ENCODE peak calls at places on chromosomes 6 and 20, in ten cellular contexts. One of them, this sample, is unnamed.

GRCh38 chr6:154318711-154319110 is 37.9 kb downstream of the IPCEF1 start:
- DNase-seq in AG04450: no peak
- DNase-seq in left ventricle myocardium inferior: no peak
- DNase-seq in astrocyte of the spinal cord: no peak
- DNase-seq in astrocyte: no peak
- DNase-seq in lower lobe of right lung: no peak
- DNase-seq in epithelial cell of esophagus: no peak
- DNase-seq in fibroblast of the aortic adventitia: peak
- DNase-seq in transverse colon: no peak
- DNase-seq in HCT116: no peak
- DNase-seq in this sample: peak

GRCh38 chr20:44914924-44915323 is 5.1 kb downstream of the PABPC1L start:
- DNase-seq in AG04450: no peak
- DNase-seq in left ventricle myocardium inferior: no peak
- DNase-seq in astrocyte of the spinal cord: no peak
- DNase-seq in astrocyte: no peak
- DNase-seq in lower lobe of right lung: no peak
- DNase-seq in epithelial cell of esophagus: no peak
- DNase-seq in fibroblast of the aortic adventitia: no peak
- DNase-seq in transverse colon: no peak
- DNase-seq in HCT116: no peak
- DNase-seq in this sample: no peak

GRCh38 chr6:13135152-13135551 is 193.2 kb downstream of the TBC1D7 start:
- DNase-seq in AG04450: no peak
- DNase-seq in left ventricle myocardium inferior: no peak
- DNase-seq in astrocyte of the spinal cord: no peak
- DNase-seq in astrocyte: no peak
- DNase-seq in lower lobe of right lung: no peak
- DNase-seq in epithelial cell of esophagus: no peak
- DNase-seq in fibroblast of the aortic adventitia: no peak
- DNase-seq in transverse colon: no peak
- DNase-seq in HCT116: no peak
- DNase-seq in this sample: no peak

GRCh38 chr6:70411948-70412796 is 1.1 kb upstream of the FAM135A start:
- DNase-seq in AG04450: no peak
- DNase-seq in left ventricle myocardium inferior: no peak
- DNase-seq in astrocyte of the spinal cord: no peak
- DNase-seq in astrocyte: no peak
- DNase-seq in lower lobe of right lung: no peak
- DNase-seq in epithelial cell of esophagus: no peak
- DNase-seq in fibroblast of the aortic adventitia: no peak
- DNase-seq in transverse colon: peak
- DNase-seq in HCT116: no peak
- DNase-seq in this sample: no peak

GRCh38 chr20:58438970-58439808 is 50.2 kb downstream of the VAPB start:
- DNase-seq in AG04450: no peak
- DNase-seq in left ventricle myocardium inferior: no peak
- DNase-seq in astrocyte of the spinal cord: no peak
- DNase-seq in astrocyte: no peak
- DNase-seq in lower lobe of right lung: no peak
- DNase-seq in epithelial cell of esophagus: no peak
- DNase-seq in fibroblast of the aortic adventitia: no peak
- DNase-seq in transverse colon: no peak
- DNase-seq in HCT116: no peak
- DNase-seq in this sample: no peak

GRCh38 chr20:22810626-22811559 is 224.2 kb upstream of the SSTR4 start:
- DNase-seq in AG04450: no peak
- DNase-seq in left ventricle myocardium inferior: no peak
- DNase-seq in astrocyte of the spinal cord: no peak
- DNase-seq in astrocyte: no peak
- DNase-seq in lower lobe of right lung: no peak
- DNase-seq in epithelial cell of esophagus: no peak
- DNase-seq in fibroblast of the aortic adventitia: no peak
- DNase-seq in transverse colon: no peak
- DNase-seq in HCT116: no peak
- DNase-seq in this sample: no peak

GRCh38 chr6:116392158-116393032 is 21.6 kb downstream of the DSE start:
- DNase-seq in AG04450: no peak
- DNase-seq in left ventricle myocardium inferior: no peak
- DNase-seq in astrocyte of the spinal cord: peak
- DNase-seq in astrocyte: peak
- DNase-seq in lower lobe of right lung: no peak
- DNase-seq in epithelial cell of esophagus: peak
- DNase-seq in fibroblast of the aortic adventitia: peak
- DNase-seq in transverse colon: no peak
- DNase-seq in HCT116: no peak
- DNase-seq in this sample: no peak

GRCh38 chr6:128605961-128606360 is 85.6 kb upstream of the PTPRK start:
- DNase-seq in AG04450: no peak
- DNase-seq in left ventricle myocardium inferior: no peak
- DNase-seq in astrocyte of the spinal cord: no peak
- DNase-seq in astrocyte: peak
- DNase-seq in lower lobe of right lung: no peak
- DNase-seq in epithelial cell of esophagus: peak
- DNase-seq in fibroblast of the aortic adventitia: peak
- DNase-seq in transverse colon: no peak
- DNase-seq in HCT116: no peak
- DNase-seq in this sample: peak

GRCh38 chr6:36743032-36743431 is 45.4 kb downstream of the RAB44 start:
- DNase-seq in AG04450: no peak
- DNase-seq in left ventricle myocardium inferior: no peak
- DNase-seq in astrocyte of the spinal cord: no peak
- DNase-seq in astrocyte: no peak
- DNase-seq in lower lobe of right lung: no peak
- DNase-seq in epithelial cell of esophagus: no peak
- DNase-seq in fibroblast of the aortic adventitia: no peak
- DNase-seq in transverse colon: peak
- DNase-seq in HCT116: no peak
- DNase-seq in this sample: no peak

GRCh38 chr6:152462716-152463115 is 174.4 kb downstream of the SYNE1 start:
- DNase-seq in AG04450: no peak
- DNase-seq in left ventricle myocardium inferior: no peak
- DNase-seq in astrocyte of the spinal cord: peak
- DNase-seq in astrocyte: no peak
- DNase-seq in lower lobe of right lung: no peak
- DNase-seq in epithelial cell of esophagus: no peak
- DNase-seq in fibroblast of the aortic adventitia: no peak
- DNase-seq in transverse colon: no peak
- DNase-seq in HCT116: no peak
- DNase-seq in this sample: no peak

GRCh38 chr6:39221115-39221514 is 8.2 kb downstream of the KCNK5 start:
- DNase-seq in AG04450: no peak
- DNase-seq in left ventricle myocardium inferior: no peak
- DNase-seq in astrocyte of the spinal cord: no peak
- DNase-seq in astrocyte: no peak
- DNase-seq in lower lobe of right lung: no peak
- DNase-seq in epithelial cell of esophagus: no peak
- DNase-seq in fibroblast of the aortic adventitia: no peak
- DNase-seq in transverse colon: no peak
- DNase-seq in HCT116: no peak
- DNase-seq in this sample: no peak

GRCh38 chr6:143952386-143952785 is 55.7 kb downstream of the PLAGL1 start:
- DNase-seq in AG04450: no peak
- DNase-seq in left ventricle myocardium inferior: no peak
- DNase-seq in astrocyte of the spinal cord: no peak
- DNase-seq in astrocyte: no peak
- DNase-seq in lower lobe of right lung: no peak
- DNase-seq in epithelial cell of esophagus: no peak
- DNase-seq in fibroblast of the aortic adventitia: no peak
- DNase-seq in transverse colon: no peak
- DNase-seq in HCT116: no peak
- DNase-seq in this sample: no peak

GRCh38 chr6:45009547-45009946 is 318.6 kb upstream of the RUNX2 start:
- DNase-seq in AG04450: no peak
- DNase-seq in left ventricle myocardium inferior: no peak
- DNase-seq in astrocyte of the spinal cord: no peak
- DNase-seq in astrocyte: no peak
- DNase-seq in lower lobe of right lung: no peak
- DNase-seq in epithelial cell of esophagus: peak
- DNase-seq in fibroblast of the aortic adventitia: no peak
- DNase-seq in transverse colon: no peak
- DNase-seq in HCT116: no peak
- DNase-seq in this sample: no peak

GRCh38 chr6:104019075-104019474 is 840.6 kb downstream of the HACE1 start:
- DNase-seq in AG04450: no peak
- DNase-seq in left ventricle myocardium inferior: no peak
- DNase-seq in astrocyte of the spinal cord: no peak
- DNase-seq in astrocyte: no peak
- DNase-seq in lower lobe of right lung: no peak
- DNase-seq in epithelial cell of esophagus: no peak
- DNase-seq in fibroblast of the aortic adventitia: no peak
- DNase-seq in transverse colon: no peak
- DNase-seq in HCT116: no peak
- DNase-seq in this sample: no peak

DNA sequence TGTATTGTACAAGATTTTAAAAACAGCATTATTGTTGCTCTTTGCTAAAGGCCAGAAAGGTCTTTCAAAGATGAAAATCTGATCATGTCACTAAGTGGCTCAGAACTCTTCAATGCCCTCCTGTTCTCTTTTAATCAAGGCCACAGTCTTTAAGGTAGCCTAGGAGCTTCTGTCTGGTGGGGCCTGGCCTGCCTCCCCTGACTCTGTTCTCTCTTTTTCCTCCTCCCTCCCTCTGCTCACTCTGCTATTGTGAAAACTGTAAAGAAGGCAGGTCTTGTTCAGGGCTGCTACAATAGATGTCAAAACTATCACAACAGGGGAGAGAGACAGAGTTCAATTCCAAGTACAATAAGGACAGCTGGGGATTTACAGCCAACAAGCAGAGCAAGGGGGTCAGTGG is 101.8 kb downstream of the TMEM200A start:
- DNase-seq in AG04450: no peak
- DNase-seq in left ventricle myocardium inferior: no peak
- DNase-seq in astrocyte of the spinal cord: no peak
- DNase-seq in astrocyte: no peak
- DNase-seq in lower lobe of right lung: no peak
- DNase-seq in epithelial cell of esophagus: no peak
- DNase-seq in fibroblast of the aortic adventitia: no peak
- DNase-seq in transverse colon: no peak
- DNase-seq in HCT116: no peak
- DNase-seq in this sample: no peak
- H3K4me3 ChIP-seq in AG04450: no peak
- H3K4me3 ChIP-seq in left ventricle myocardium inferior: no peak
- H3K4me3 ChIP-seq in astrocyte of the spinal cord: no peak
- H3K4me3 ChIP-seq in astrocyte: no peak
- H3K4me3 ChIP-seq in lower lobe of right lung: no peak
- H3K4me3 ChIP-seq in epithelial cell of esophagus: no peak
- H3K4me3 ChIP-seq in fibroblast of the aortic adventitia: no peak
- H3K4me3 ChIP-seq in transverse colon: no peak
- H3K4me3 ChIP-seq in HCT116: no peak
- H3K4me3 ChIP-seq in this sample: no peak

DNA sequence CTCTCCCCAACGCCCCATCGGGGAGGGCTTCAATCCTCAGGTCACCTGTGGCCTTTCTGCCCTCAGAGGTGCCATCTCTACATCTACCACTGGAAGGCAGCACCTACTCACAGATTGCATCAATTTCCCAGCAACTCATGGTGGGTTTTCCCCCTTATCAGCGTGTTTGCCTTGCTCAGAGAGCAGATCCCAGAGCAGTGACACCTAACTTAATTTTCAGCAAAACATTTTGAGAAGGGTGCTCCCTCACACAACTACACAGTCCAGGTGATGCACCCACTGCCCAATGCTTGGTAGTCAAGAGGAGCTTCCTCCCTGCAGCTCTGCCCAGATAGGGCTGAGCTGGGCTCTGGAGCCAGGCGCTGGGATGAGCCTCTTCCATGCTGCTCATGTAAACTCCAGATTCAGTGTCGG is 48.2 kb downstream of the PLG start:
- DNase-seq in AG04450: no peak
- DNase-seq in left ventricle myocardium inferior: no peak
- DNase-seq in astrocyte of the spinal cord: no peak
- DNase-seq in astrocyte: no peak
- DNase-seq in lower lobe of right lung: no peak
- DNase-seq in epithelial cell of esophagus: peak
- DNase-seq in fibroblast of the aortic adventitia: no peak
- DNase-seq in transverse colon: no peak
- DNase-seq in HCT116: peak
- DNase-seq in this sample: no peak
- TF ChIP-seq CTCF in AG04450: no peak
- TF ChIP-seq CTCF in left ventricle myocardium inferior: peak
- TF ChIP-seq CTCF in astrocyte of the spinal cord: no peak
- TF ChIP-seq CTCF in astrocyte: no peak
- TF ChIP-seq CTCF in lower lobe of right lung: peak
- TF ChIP-seq CTCF in epithelial cell of esophagus: peak
- TF ChIP-seq CTCF in fibroblast of the aortic adventitia: peak
- TF ChIP-seq CTCF in transverse colon: no peak
- TF ChIP-seq CTCF in HCT116: peak
- TF ChIP-seq CTCF in this sample: peak

GRCh38 chr20:53925651-53926401 is 144.6 kb downstream of the BCAS1 start:
- DNase-seq in AG04450: no peak
- DNase-seq in left ventricle myocardium inferior: no peak
- DNase-seq in astrocyte of the spinal cord: no peak
- DNase-seq in astrocyte: no peak
- DNase-seq in lower lobe of right lung: no peak
- DNase-seq in epithelial cell of esophagus: no peak
- DNase-seq in fibroblast of the aortic adventitia: no peak
- DNase-seq in transverse colon: peak
- DNase-seq in HCT116: no peak
- DNase-seq in this sample: no peak
- H3K4me3 ChIP-seq in AG04450: no peak
- H3K4me3 ChIP-seq in left ventricle myocardium inferior: no peak
- H3K4me3 ChIP-seq in astrocyte of the spinal cord: no peak
- H3K4me3 ChIP-seq in astrocyte: no peak
- H3K4me3 ChIP-seq in lower lobe of right lung: no peak
- H3K4me3 ChIP-seq in epithelial cell of esophagus: no peak
- H3K4me3 ChIP-seq in fibroblast of the aortic adventitia: no peak
- H3K4me3 ChIP-seq in transverse colon: no peak
- H3K4me3 ChIP-seq in HCT116: no peak
- H3K4me3 ChIP-seq in this sample: no peak

GRCh38 chr6:119612176-119612870 is 262.8 kb upstream of the MAN1A1 start:
- DNase-seq in AG04450: no peak
- DNase-seq in left ventricle myocardium inferior: no peak
- DNase-seq in astrocyte of the spinal cord: no peak
- DNase-seq in astrocyte: no peak
- DNase-seq in lower lobe of right lung: no peak
- DNase-seq in epithelial cell of esophagus: no peak
- DNase-seq in fibroblast of the aortic adventitia: peak
- DNase-seq in transverse colon: no peak
- DNase-seq in HCT116: no peak
- DNase-seq in this sample: peak
- TF ChIP-seq CTCF in AG04450: no peak
- TF ChIP-seq CTCF in left ventricle myocardium inferior: no peak
- TF ChIP-seq CTCF in astrocyte of the spinal cord: peak
- TF ChIP-seq CTCF in astrocyte: no peak
- TF ChIP-seq CTCF in lower lobe of right lung: no peak
- TF ChIP-seq CTCF in epithelial cell of esophagus: no peak
- TF ChIP-seq CTCF in fibroblast of the aortic adventitia: no peak
- TF ChIP-seq CTCF in transverse colon: no peak
- TF ChIP-seq CTCF in HCT116: no peak
- TF ChIP-seq CTCF in this sample: peak

GRCh38 chr20:1489764-1490436 is 1.3 kb downstream of the SIRPB2 start:
- DNase-seq in AG04450: no peak
- DNase-seq in left ventricle myocardium inferior: no peak
- DNase-seq in astrocyte of the spinal cord: no peak
- DNase-seq in astrocyte: no peak
- DNase-seq in lower lobe of right lung: no peak
- DNase-seq in epithelial cell of esophagus: peak
- DNase-seq in fibroblast of the aortic adventitia: peak
- DNase-seq in transverse colon: no peak
- DNase-seq in HCT116: peak
- DNase-seq in this sample: peak
- H3K4me3 ChIP-seq in AG04450: no peak
- H3K4me3 ChIP-seq in left ventricle myocardium inferior: peak
- H3K4me3 ChIP-seq in astrocyte of the spinal cord: no peak
- H3K4me3 ChIP-seq in astrocyte: no peak
- H3K4me3 ChIP-seq in lower lobe of right lung: peak
- H3K4me3 ChIP-seq in epithelial cell of esophagus: no peak
- H3K4me3 ChIP-seq in fibroblast of the aortic adventitia: no peak
- H3K4me3 ChIP-seq in transverse colon: no peak
- H3K4me3 ChIP-seq in HCT116: peak
- H3K4me3 ChIP-seq in this sample: no peak

This sample was measured in AG10803.